ENCODE peak calls at places on chromosomes 2 and 18, in nine cellular contexts. O is astrocyte, N is A549, R is mesendoderm, V is IMR-90, I is fibroblast of lung, J is GM12878, H is HCT116, C is GM23248. K is an unnamed sample.

GRCh38 chr18:24754572-24754971 is 294.1 kb downstream of the HRH4 start:
- DNase-seq in C (no peak), V (peak), O (no peak), N (no peak), I (no peak), H (no peak), R (no peak), J (no peak), K (no peak)

GRCh38 chr18:49020621-49021021 is 69.9 kb upstream of the SMAD7 start:
- DNase-seq in V (peak), R (no peak), I (peak), O (peak), H (no peak), J (no peak), C (peak), N (no peak), K (no peak)

GRCh38 chr2:102615620-102616436 is 3.5 kb upstream of the SLC9A2 start:
- DNase-seq in C (peak), O (peak), N (peak), J (no peak), H (peak), I (peak), V (peak), R (peak), K (peak)

GRCh38 chr2:113887393-113887792 is 2.5 kb upstream of the ACTR3 start:
- DNase-seq in H (no peak), V (no peak), J (no peak), N (no peak), R (no peak), I (no peak), O (no peak), C (no peak), K (no peak)

GRCh38 chr2:177429688-177430325 is 37.2 kb downstream of the AGPS start:
- DNase-seq in C (peak), O (peak), I (peak), V (peak), R (peak), N (no peak), J (no peak), H (no peak), K (no peak)

GRCh38 chr18:47422524-47422923 is 171.1 kb upstream of the SKOR2 start:
- DNase-seq in V (no peak), H (no peak), N (no peak), J (no peak), I (no peak), O (no peak), C (peak), R (peak), K (no peak)

GRCh38 chr2:80073134-80073561 is 231.4 kb downstream of the LRRTM1 start:
- DNase-seq in C (peak), V (peak), I (peak), O (peak), R (peak), N (peak), H (peak), J (peak), K (peak)

GRCh38 chr2:28447943-28448737 is 47.7 kb upstream of the PLB1 start:
- DNase-seq in R (no peak), J (no peak), I (peak), V (peak), C (peak), N (no peak), O (peak), H (no peak), K (peak)

GRCh38 chr2:147663153-147663961 is 181.5 kb upstream of the ACVR2A start:
- DNase-seq in R (no peak), J (peak), O (no peak), C (no peak), H (no peak), I (no peak), N (no peak), V (no peak), K (no peak)

GRCh38 chr2:71452565-71452964 is 796 bp upstream of the DYSF start:
- DNase-seq in J (no peak), O (no peak), V (peak), H (peak), N (peak), R (peak), C (peak), I (peak), K (peak)

GRCh38 chr2:71451695-71452094 is 1.7 kb upstream of the DYSF start:
- DNase-seq in O (no peak), R (no peak), C (peak), I (no peak), H (no peak), N (no peak), V (no peak), J (no peak), K (no peak)

GRCh38 chr2:71446505-71446904 is 6.9 kb upstream of the DYSF start:
- DNase-seq in C (no peak), I (no peak), J (no peak), H (no peak), N (no peak), O (no peak), R (no peak), V (no peak), K (no peak)

GRCh38 chr2:71453404-71454220 is at the start of gene DYSF:
- DNase-seq in C (peak), N (no peak), H (no peak), J (no peak), V (peak), R (peak), O (peak), I (peak), K (peak)

DNA sequence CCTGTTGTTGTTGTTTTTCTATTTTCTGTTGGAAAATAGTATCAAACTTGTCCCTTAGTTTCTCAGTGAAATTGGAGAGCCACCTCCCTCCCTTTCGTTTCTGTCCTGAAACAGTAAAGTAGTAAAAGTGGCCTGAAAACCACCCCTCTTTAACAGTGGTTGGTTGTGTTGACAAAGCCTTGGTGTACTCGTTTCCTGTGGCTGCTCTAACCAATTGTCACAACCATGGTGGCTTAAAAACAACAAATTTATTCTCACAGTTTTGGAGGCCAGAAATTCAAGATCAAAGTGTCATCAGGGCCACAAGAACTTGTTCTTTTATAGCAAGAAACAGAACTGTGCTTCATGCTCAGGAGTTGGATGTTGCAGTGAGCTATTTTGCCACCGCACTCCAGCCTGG is 4.0 kb upstream of the DYSF start:
- DNase-seq in O (no peak), C (no peak), H (no peak), N (no peak), J (no peak), R (no peak), I (no peak), V (no peak), K (no peak)
- H3K4me3 ChIP-seq in O (no peak), C (no peak), H (no peak), N (no peak), J (no peak), R (no peak), I (no peak), V (no peak), K (no peak)

DNA sequence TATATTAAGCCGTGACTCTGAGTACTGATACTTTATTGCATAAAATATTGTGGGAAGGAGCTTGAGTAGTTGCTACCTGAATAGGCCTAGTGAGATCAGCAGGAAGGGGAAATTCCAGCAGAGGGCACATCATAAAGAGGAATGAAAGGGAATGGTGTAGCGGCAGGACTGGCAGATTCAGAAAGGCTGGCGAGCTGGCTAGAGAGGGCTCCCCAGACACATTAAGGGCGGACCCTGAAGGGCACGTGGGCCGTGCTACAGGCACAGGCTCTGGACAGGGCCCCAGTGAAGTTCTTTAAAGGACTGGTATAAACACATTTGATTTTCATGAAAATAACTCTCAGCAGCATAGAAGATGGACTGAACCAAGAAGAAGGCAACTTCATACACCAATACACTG is 43.0 kb downstream of the PTPN2 start:
- DNase-seq in V (no peak), J (no peak), I (no peak), C (no peak), O (no peak), N (no peak), H (no peak), R (peak), K (no peak)
- H3K4me2 ChIP-seq in V (no peak), J (peak), I (no peak), C (no peak), O (no peak), N (no peak), H (no peak), R (no peak), K (no peak)

DNA sequence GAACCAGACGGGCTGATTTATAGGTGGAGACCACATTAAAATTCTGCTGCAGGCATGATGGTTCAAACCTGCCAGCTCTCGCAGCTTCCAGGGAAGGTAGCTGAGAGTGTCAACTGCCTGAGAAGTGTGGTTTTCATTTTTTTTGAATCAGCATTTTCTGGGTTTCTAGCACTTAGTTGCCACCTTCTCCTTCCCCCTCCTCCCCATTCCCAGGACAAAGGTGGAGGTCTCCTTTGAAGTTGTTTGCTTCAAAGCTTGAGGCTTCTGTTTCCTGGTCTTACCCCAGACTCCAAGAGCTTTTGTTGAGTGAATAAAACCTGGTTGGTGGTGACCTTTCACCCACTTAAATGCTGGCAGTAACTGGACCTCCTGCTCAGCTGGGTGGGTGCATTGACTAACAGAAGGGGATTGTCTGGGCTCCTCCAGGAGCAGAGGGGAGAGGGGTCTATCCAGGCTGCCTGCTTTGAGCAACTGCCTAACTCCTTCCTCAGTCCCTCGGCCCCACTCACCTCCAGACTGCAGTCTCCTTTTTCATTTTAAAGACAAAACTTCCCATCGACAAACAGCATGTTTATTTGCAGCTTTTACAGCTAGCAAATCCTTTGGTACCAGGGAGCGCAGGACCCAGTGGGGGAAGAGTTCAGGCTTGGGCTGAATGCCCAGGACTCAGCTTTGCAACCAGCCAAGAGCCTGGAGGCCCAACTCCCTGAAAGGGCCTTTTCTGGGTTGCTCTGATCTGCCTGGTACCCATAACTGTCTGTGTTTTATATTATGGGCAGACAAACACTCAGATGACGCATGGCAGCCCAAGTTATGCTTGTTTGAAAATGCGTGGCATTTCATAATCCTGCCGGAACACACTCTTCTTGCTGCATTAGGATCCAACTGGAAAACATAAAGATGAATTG is 3.6 kb downstream of the RHOB start:
- DNase-seq in N (no peak), O (peak), R (peak), J (no peak), V (peak), C (peak), H (no peak), I (peak), K (no peak)
- H3K4me3 ChIP-seq in N (peak), O (peak), R (no peak), J (no peak), V (no peak), C (peak), H (no peak), I (no peak), K (no peak)

GRCh38 chr2:54085069-54085468 is 30.3 kb upstream of the ACYP2 start:
- DNase-seq in R (no peak), O (no peak), I (no peak), J (no peak), N (no peak), V (no peak), H (no peak), C (no peak), K (peak)
- H3K4me2 ChIP-seq in R (no peak), O (no peak), I (no peak), J (no peak), N (no peak), V (no peak), H (no peak), C (no peak), K (peak)

GRCh38 chr2:111157071-111157661 is 36.5 kb downstream of the BCL2L11 start:
- DNase-seq in O (no peak), J (no peak), N (no peak), V (no peak), I (no peak), R (no peak), C (no peak), H (no peak), K (no peak)
- H3K4me3 ChIP-seq in O (no peak), J (no peak), N (no peak), V (no peak), I (no peak), R (no peak), C (no peak), H (no peak), K (no peak)

GRCh38 chr2:128027801-128028667 is at the start of gene SAP130:
- DNase-seq in C (peak), N (peak), O (peak), I (peak), V (peak), R (peak), H (peak), J (peak), K (peak)
- H3K4me2 ChIP-seq in C (peak), N (peak), O (peak), I (peak), V (peak), R (peak), H (peak), J (peak), K (peak)

GRCh38 chr18:75981102-75981501 is 513.9 kb downstream of the ZNF516 start:
- DNase-seq in V (no peak), I (no peak), C (no peak), R (no peak), N (no peak), J (no peak), H (no peak), O (no peak), K (no peak)

GRCh38 chr18:75977069-75977468 is 518.0 kb downstream of the ZNF516 start:
- DNase-seq in C (peak), J (no peak), H (no peak), N (no peak), I (peak), V (no peak), O (peak), R (no peak), K (no peak)
- H3K4me3 ChIP-seq in C (peak), J (no peak), H (no peak), N (no peak), I (no peak), V (no peak), O (no peak), R (no peak), K (no peak)

GRCh38 chr2:134873152-134873551 is 34.7 kb downstream of the ACMSD start:
- DNase-seq in N (no peak), H (no peak), I (no peak), O (no peak), V (no peak), R (no peak), C (no peak), J (no peak), K (no peak)
- H3K4me2 ChIP-seq in N (no peak), H (no peak), I (no peak), O (no peak), V (no peak), R (no peak), C (no peak), J (no peak), K (no peak)

K was measured in PC-3.